ENCODE peak calls at places on chromosomes 12 and 14, in four cellular contexts. G is amygdala, T is fibroblast of mammary gland, S is non-pigmented ciliary epithelial cell. H is an unnamed sample.

GRCh38 chr12:124543052-124543590 is 24.3 kb downstream of the NCOR2 start:
- DNase-seq in S (no peak), G (no peak), T (no peak), H (no peak)

GRCh38 chr12:101855364-101855884 is 22.0 kb upstream of the DRAM1 start:
- DNase-seq in G (no peak), S (no peak), T (peak), H (no peak)

GRCh38 chr12:98274430-98275130 is 240.8 kb upstream of the TMPO start:
- DNase-seq in G (no peak), T (no peak), S (no peak), H (no peak)

GRCh38 chr12:108800591-108800990 is 56.8 kb downstream of the SSH1 start:
- DNase-seq in T (no peak), S (no peak), G (no peak), H (no peak)

GRCh38 chr14:88384653-88385205 is 728 bp upstream of the SPATA7 start:
- DNase-seq in G (no peak), S (no peak), T (peak), H (peak)

GRCh38 chr12:79548525-79548924 is 142.2 kb downstream of the PAWR start:
- DNase-seq in S (no peak), G (no peak), T (no peak), H (no peak)

GRCh38 chr12:48938805-48939204 is 13.5 kb upstream of the FKBP11 start:
- DNase-seq in S (no peak), G (no peak), T (no peak), H (no peak)

GRCh38 chr14:70716958-70717357 is 75.2 kb downstream of the TTC9 start:
- DNase-seq in G (no peak), T (no peak), S (no peak), H (no peak)

GRCh38 chr12:14403711-14404164 is 38.3 kb downstream of the ATF7IP start:
- DNase-seq in T (peak), S (peak), G (no peak), H (peak)

GRCh38 chr12:81499809-81500208 is 259.3 kb downstream of the PPFIA2 start:
- DNase-seq in S (no peak), T (no peak), G (no peak), H (no peak)

GRCh38 chr12:23186950-23187349 is 562.0 kb downstream of the ETNK1 start:
- DNase-seq in T (no peak), S (no peak), G (no peak), H (no peak)

GRCh38 chr12:104929368-104929767 is 28.7 kb downstream of the SLC41A2 start:
- DNase-seq in G (no peak), S (no peak), T (no peak), H (no peak)

GRCh38 chr14:35297677-35298076 is 5.5 kb downstream of the PSMA6 start:
- DNase-seq in S (no peak), T (no peak), G (no peak), H (no peak)

GRCh38 chr12:5148880-5149279 is 105.2 kb downstream of the KCNA5 start:
- DNase-seq in S (no peak), G (no peak), T (no peak), H (no peak)

GRCh38 chr12:53365245-53365904 is 14.6 kb upstream of the SP1 start:
- DNase-seq in T (peak), S (no peak), G (no peak), H (no peak)

GRCh38 chr12:109443794-109444193 is 33.3 kb downstream of the KCTD10 start:
- DNase-seq in T (no peak), S (no peak), G (no peak), H (no peak)

H was measured in NCI-H345.